ENCODE peak calls at places on chromosomes 1 and 21, in eight cellular contexts. K, F, A, T, P, D, C and O are unnamed samples.
A peak's percentile ranks its signal among the peaks of the same experiment; 100 is the strongest.

GRCh38 chr1:236685917-236686814 is at the start of gene ACTN2:
- DNase-seq in K (no peak), F (no peak), A (peak; percentile 71), T (peak; percentile 73), P (no peak), D (peak; percentile 79), C (no peak), O (peak; percentile 20)

GRCh38 chr21:21010698-21011097 is 12.5 kb downstream of the NCAM2 start:
- DNase-seq in K (no peak), F (no peak), A (no peak), T (no peak), P (no peak), D (no peak), C (no peak), O (no peak)

GRCh38 chr1:192579319-192579738 is 3.8 kb downstream of the RGS1 start:
- DNase-seq in K (peak; percentile 35), F (no peak), A (no peak), T (no peak), P (peak; percentile 54), D (no peak), C (peak; percentile 31), O (peak; percentile 30)

GRCh38 chr1:166040635-166041034 is 126.2 kb downstream of the FAM78B start:
- DNase-seq in K (no peak), F (no peak), A (peak; percentile 75), T (peak; percentile 26), P (no peak), D (no peak), C (no peak), O (no peak)

GRCh38 chr1:37731312-37732019 is 33.5 kb downstream of the EPHA10 start:
- DNase-seq in K (no peak), F (no peak), A (no peak), T (no peak), P (no peak), D (no peak), C (no peak), O (no peak)

GRCh38 chr1:48776400-48777218 is at the start of gene BEND5:
- DNase-seq in K (no peak), F (no peak), A (peak; percentile 78), T (peak; percentile 86), P (no peak), D (peak; percentile 25), C (peak; percentile 63), O (no peak)

GRCh38 chr1:8082945-8083344 is 56.8 kb upstream of the ERRFI1 start:
- DNase-seq in K (no peak), F (no peak), A (no peak), T (no peak), P (peak; percentile 66), D (no peak), C (no peak), O (no peak)

GRCh38 chr1:52238474-52238873 is 96.6 kb downstream of the ZFYVE9 start:
- DNase-seq in K (peak; percentile 95), F (no peak), A (no peak), T (no peak), P (peak; percentile 92), D (no peak), C (no peak), O (peak; percentile 89)

GRCh38 chr1:43143441-43143888 is 28.6 kb downstream of the EBNA1BP2 start:
- DNase-seq in K (peak; percentile 31), F (no peak), A (peak; percentile 52), T (no peak), P (peak; percentile 53), D (no peak), C (no peak), O (no peak)